ENCODE peak calls at places on chromosomes 11 and 22, in six cellular contexts. One of them, this sample, is unnamed.

GRCh38 chr22:45516923-45517675 is 14.4 kb downstream of the FBLN1 start:
- DNase-seq in suprapubic skin: no peak
- DNase-seq in tibial nerve: no peak
- DNase-seq in epithelial cell of esophagus: peak
- DNase-seq in CD8-positive, alpha-beta T cell: no peak
- DNase-seq in breast epithelium: no peak
- DNase-seq in this sample: no peak

GRCh38 chr11:69030324-69030723 is 17.3 kb upstream of the MRGPRF start:
- DNase-seq in suprapubic skin: no peak
- DNase-seq in tibial nerve: no peak
- DNase-seq in epithelial cell of esophagus: no peak
- DNase-seq in CD8-positive, alpha-beta T cell: no peak
- DNase-seq in breast epithelium: no peak
- DNase-seq in this sample: no peak

GRCh38 chr11:16395601-16396000 is 39.3 kb upstream of the SOX6 start:
- DNase-seq in suprapubic skin: no peak
- DNase-seq in tibial nerve: no peak
- DNase-seq in epithelial cell of esophagus: no peak
- DNase-seq in CD8-positive, alpha-beta T cell: no peak
- DNase-seq in breast epithelium: no peak
- DNase-seq in this sample: no peak

GRCh38 chr22:37716708-37717107 is 19.9 kb downstream of the TRIOBP start:
- DNase-seq in suprapubic skin: no peak
- DNase-seq in tibial nerve: no peak
- DNase-seq in epithelial cell of esophagus: peak
- DNase-seq in CD8-positive, alpha-beta T cell: no peak
- DNase-seq in breast epithelium: no peak
- DNase-seq in this sample: no peak

GRCh38 chr11:101470881-101471535 is 112.8 kb downstream of the TRPC6 start:
- DNase-seq in suprapubic skin: no peak
- DNase-seq in tibial nerve: no peak
- DNase-seq in epithelial cell of esophagus: peak
- DNase-seq in CD8-positive, alpha-beta T cell: no peak
- DNase-seq in breast epithelium: no peak
- DNase-seq in this sample: no peak

GRCh38 chr11:77146261-77147035 is 18.4 kb downstream of the MYO7A start:
- DNase-seq in suprapubic skin: no peak
- DNase-seq in tibial nerve: no peak
- DNase-seq in epithelial cell of esophagus: no peak
- DNase-seq in CD8-positive, alpha-beta T cell: no peak
- DNase-seq in breast epithelium: no peak
- DNase-seq in this sample: no peak

GRCh38 chr22:48784701-48785503 is 1042.8 kb downstream of the BRD1 start:
- DNase-seq in suprapubic skin: no peak
- DNase-seq in tibial nerve: no peak
- DNase-seq in epithelial cell of esophagus: no peak
- DNase-seq in CD8-positive, alpha-beta T cell: no peak
- DNase-seq in breast epithelium: no peak
- DNase-seq in this sample: no peak

GRCh38 chr11:14342906-14343305 is 16.1 kb downstream of the RRAS2 start:
- DNase-seq in suprapubic skin: no peak
- DNase-seq in tibial nerve: no peak
- DNase-seq in epithelial cell of esophagus: peak
- DNase-seq in CD8-positive, alpha-beta T cell: no peak
- DNase-seq in breast epithelium: no peak
- DNase-seq in this sample: no peak

GRCh38 chr11:15485432-15485831 is 370.7 kb downstream of the INSC start:
- DNase-seq in suprapubic skin: no peak
- DNase-seq in tibial nerve: no peak
- DNase-seq in epithelial cell of esophagus: no peak
- DNase-seq in CD8-positive, alpha-beta T cell: no peak
- DNase-seq in breast epithelium: no peak
- DNase-seq in this sample: no peak

GRCh38 chr22:26689553-26690301 is 32.3 kb downstream of the MIAT start:
- DNase-seq in suprapubic skin: no peak
- DNase-seq in tibial nerve: no peak
- DNase-seq in epithelial cell of esophagus: no peak
- DNase-seq in CD8-positive, alpha-beta T cell: no peak
- DNase-seq in breast epithelium: no peak
- DNase-seq in this sample: no peak

GRCh38 chr11:19393119-19393518 is 152.4 kb upstream of the E2F8 start:
- DNase-seq in suprapubic skin: no peak
- DNase-seq in tibial nerve: no peak
- DNase-seq in epithelial cell of esophagus: no peak
- DNase-seq in CD8-positive, alpha-beta T cell: no peak
- DNase-seq in breast epithelium: no peak
- DNase-seq in this sample: no peak

GRCh38 chr22:45179276-45180049 is 15.7 kb downstream of the NUP50 start:
- DNase-seq in suprapubic skin: peak
- DNase-seq in tibial nerve: no peak
- DNase-seq in epithelial cell of esophagus: no peak
- DNase-seq in CD8-positive, alpha-beta T cell: no peak
- DNase-seq in breast epithelium: no peak
- DNase-seq in this sample: peak

GRCh38 chr22:25950101-25950500 is 208.1 kb downstream of the MYO18B start:
- DNase-seq in suprapubic skin: no peak
- DNase-seq in tibial nerve: no peak
- DNase-seq in epithelial cell of esophagus: no peak
- DNase-seq in CD8-positive, alpha-beta T cell: no peak
- DNase-seq in breast epithelium: no peak
- DNase-seq in this sample: no peak

GRCh38 chr11:44626645-44627044 is 61.2 kb downstream of the CD82 start:
- DNase-seq in suprapubic skin: no peak
- DNase-seq in tibial nerve: no peak
- DNase-seq in epithelial cell of esophagus: no peak
- DNase-seq in CD8-positive, alpha-beta T cell: no peak
- DNase-seq in breast epithelium: no peak
- DNase-seq in this sample: no peak

GRCh38 chr22:28123989-28124766 is 205.1 kb upstream of the PITPNB start:
- DNase-seq in suprapubic skin: no peak
- DNase-seq in tibial nerve: no peak
- DNase-seq in epithelial cell of esophagus: peak
- DNase-seq in CD8-positive, alpha-beta T cell: no peak
- DNase-seq in breast epithelium: no peak
- DNase-seq in this sample: no peak

GRCh38 chr22:47599753-47600152 is 837.3 kb downstream of the TBC1D22A start:
- DNase-seq in suprapubic skin: peak
- DNase-seq in tibial nerve: no peak
- DNase-seq in epithelial cell of esophagus: no peak
- DNase-seq in CD8-positive, alpha-beta T cell: no peak
- DNase-seq in breast epithelium: no peak
- DNase-seq in this sample: no peak

GRCh38 chr22:30113494-30113893 is 33.2 kb downstream of the HORMAD2 start:
- DNase-seq in suprapubic skin: no peak
- DNase-seq in tibial nerve: no peak
- DNase-seq in epithelial cell of esophagus: no peak
- DNase-seq in CD8-positive, alpha-beta T cell: no peak
- DNase-seq in breast epithelium: no peak
- DNase-seq in this sample: no peak
- H3K4me3 ChIP-seq in suprapubic skin: no peak
- H3K4me3 ChIP-seq in tibial nerve: no peak
- H3K4me3 ChIP-seq in epithelial cell of esophagus: no peak
- H3K4me3 ChIP-seq in CD8-positive, alpha-beta T cell: no peak
- H3K4me3 ChIP-seq in breast epithelium: no peak
- H3K4me3 ChIP-seq in this sample: no peak

GRCh38 chr11:114159320-114159719 is 99.8 kb downstream of the ZBTB16 start:
- DNase-seq in suprapubic skin: no peak
- DNase-seq in tibial nerve: no peak
- DNase-seq in epithelial cell of esophagus: peak
- DNase-seq in CD8-positive, alpha-beta T cell: no peak
- DNase-seq in breast epithelium: no peak
- DNase-seq in this sample: no peak
- H3K4me3 ChIP-seq in suprapubic skin: no peak
- H3K4me3 ChIP-seq in tibial nerve: no peak
- H3K4me3 ChIP-seq in epithelial cell of esophagus: no peak
- H3K4me3 ChIP-seq in CD8-positive, alpha-beta T cell: no peak
- H3K4me3 ChIP-seq in breast epithelium: no peak
- H3K4me3 ChIP-seq in this sample: peak

DNA sequence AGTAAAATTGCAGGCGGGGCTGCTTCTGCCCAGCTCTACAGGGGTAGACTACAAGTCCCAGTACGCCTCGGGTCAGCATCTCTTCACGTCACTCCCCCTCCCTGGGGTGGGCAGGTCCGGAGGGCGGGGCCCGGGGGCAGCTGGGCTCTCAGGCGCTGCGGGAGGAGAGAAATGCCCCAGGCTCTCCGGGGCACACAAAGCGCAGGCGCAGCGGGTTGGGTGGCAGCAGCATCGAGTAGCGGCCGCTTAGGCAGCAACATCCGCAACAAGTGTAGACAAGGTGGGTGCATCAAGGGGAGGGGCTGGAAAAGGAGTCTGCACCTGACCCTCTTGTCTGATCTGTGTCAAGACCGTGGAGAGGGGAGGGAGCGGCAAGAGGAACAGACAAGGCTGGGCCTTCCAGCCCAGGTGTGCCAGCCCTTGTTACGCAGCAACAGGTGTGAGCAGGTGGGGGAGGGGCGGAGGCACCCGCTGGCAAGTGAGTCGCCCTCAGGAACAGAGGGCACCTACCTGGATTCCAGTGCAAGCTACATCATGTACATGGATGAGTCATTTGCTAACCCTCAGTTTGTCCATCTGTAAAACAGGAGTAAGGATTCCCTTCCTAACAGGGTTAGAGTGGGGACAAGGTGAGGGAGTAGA is 1.2 kb downstream of the PLEKHB1 start:
- DNase-seq in suprapubic skin: peak
- DNase-seq in tibial nerve: peak
- DNase-seq in epithelial cell of esophagus: peak
- DNase-seq in CD8-positive, alpha-beta T cell: peak
- DNase-seq in breast epithelium: peak
- DNase-seq in this sample: peak
- H3K4me3 ChIP-seq in suprapubic skin: peak
- H3K4me3 ChIP-seq in tibial nerve: peak
- H3K4me3 ChIP-seq in epithelial cell of esophagus: no peak
- H3K4me3 ChIP-seq in CD8-positive, alpha-beta T cell: peak
- H3K4me3 ChIP-seq in breast epithelium: no peak
- H3K4me3 ChIP-seq in this sample: peak

DNA sequence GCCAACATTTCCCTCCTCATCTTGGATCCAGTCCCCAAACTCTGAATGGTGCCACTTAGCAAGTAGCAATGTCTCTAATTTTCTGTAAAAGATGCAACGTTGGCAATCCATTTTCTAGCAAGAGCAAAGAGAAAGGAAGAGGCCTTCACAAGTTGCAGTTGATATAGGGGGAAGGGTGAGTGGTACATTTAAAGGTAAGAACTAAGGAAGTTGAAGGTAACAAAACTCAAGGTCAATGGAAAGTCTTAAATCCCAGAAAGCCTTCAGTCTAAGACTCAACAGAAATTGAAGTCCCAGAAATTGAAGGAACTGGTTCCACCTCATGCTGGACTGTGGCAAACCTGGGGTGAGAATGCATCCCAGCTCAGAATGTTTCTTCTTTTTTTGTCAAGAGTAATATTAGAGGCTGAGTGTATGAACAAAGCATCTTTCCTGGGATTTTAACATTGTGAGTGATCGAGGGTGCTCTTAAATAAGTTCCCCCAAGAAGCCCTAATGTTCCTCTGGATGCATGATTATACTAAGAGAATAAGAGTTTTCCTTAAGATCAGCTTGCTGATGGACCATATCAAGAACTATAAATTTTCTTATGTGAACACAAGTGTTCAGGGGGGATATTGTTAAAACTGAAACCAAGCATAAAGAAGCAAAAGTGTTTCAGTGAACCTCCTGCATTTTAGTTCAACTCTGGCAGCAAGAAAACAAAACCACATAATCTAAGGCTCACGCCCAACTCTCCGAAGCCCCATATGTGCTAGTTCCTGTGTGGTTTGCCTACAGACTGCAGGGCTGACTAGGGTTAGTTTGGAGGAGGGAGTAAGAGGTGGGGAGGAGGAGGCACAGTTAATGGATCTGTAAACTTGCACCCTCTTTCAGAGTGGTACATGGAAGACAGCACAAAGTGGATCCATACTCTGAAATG is at the start of gene GRAP2:
- DNase-seq in suprapubic skin: no peak
- DNase-seq in tibial nerve: no peak
- DNase-seq in epithelial cell of esophagus: no peak
- DNase-seq in CD8-positive, alpha-beta T cell: peak
- DNase-seq in breast epithelium: no peak
- DNase-seq in this sample: peak
- H3K4me3 ChIP-seq in suprapubic skin: no peak
- H3K4me3 ChIP-seq in tibial nerve: peak
- H3K4me3 ChIP-seq in epithelial cell of esophagus: no peak
- H3K4me3 ChIP-seq in CD8-positive, alpha-beta T cell: peak
- H3K4me3 ChIP-seq in breast epithelium: no peak
- H3K4me3 ChIP-seq in this sample: peak

This sample was measured in naive thymus-derived CD4-positive, alpha-beta T cell.